ENCODE peak calls at places on chromosomes 16 and 17, in six cellular contexts. R is lower lobe of right lung, F is IMR-90, S is ovary, P is astrocyte, A is left lung. V is an unnamed sample.

GRCh38 chr17:82235056-82235774 is 6.4 kb downstream of the SLC16A3 start:
- DNase-seq in R (no peak), F (no peak), S (no peak), P (no peak), A (no peak), V (no peak)

GRCh38 chr16:30757316-30757715 is 4.5 kb downstream of the CFAP119 start:
- DNase-seq in R (no peak), F (no peak), S (no peak), P (no peak), A (no peak), V (no peak)

GRCh38 chr17:47630614-47631013 is 19.1 kb upstream of the KPNB1 start:
- DNase-seq in R (no peak), F (no peak), S (no peak), P (no peak), A (no peak), V (no peak)

GRCh38 chr16:89738072-89738377 is 16.7 kb downstream of the ZNF276 start:
- DNase-seq in R (no peak), F (no peak), S (no peak), P (no peak), A (no peak), V (no peak)

GRCh38 chr17:80482058-80482318 is 5.6 kb upstream of the NPTX1 start:
- DNase-seq in R (no peak), F (no peak), S (no peak), P (no peak), A (no peak), V (no peak)

GRCh38 chr17:66724581-66725341 is 110.2 kb upstream of the CACNG5 start:
- DNase-seq in R (no peak), F (peak; percentile 54), S (no peak), P (peak; percentile 53), A (no peak), V (no peak)

GRCh38 chr17:65627892-65628622 is 66.6 kb upstream of the AXIN2 start:
- DNase-seq in R (no peak), F (peak; percentile 92), S (peak; percentile 59), P (peak; percentile 71), A (no peak), V (peak; percentile 19)

GRCh38 chr17:82435103-82435502 is 15.4 kb downstream of the CYBC1 start:
- DNase-seq in R (no peak), F (peak; percentile 32), S (no peak), P (no peak), A (no peak), V (no peak)

GRCh38 chr17:13545941-13546340 is 55.8 kb downstream of the HS3ST3A1 start:
- DNase-seq in R (no peak), F (no peak), S (no peak), P (no peak), A (no peak), V (no peak)

GRCh38 chr16:16073884-16074781 is 124.7 kb downstream of the ABCC1 start:
- DNase-seq in R (peak; percentile 73), F (peak; percentile 90), S (no peak), P (peak; percentile 95), A (peak; percentile 48), V (no peak)

GRCh38 chr17:66826856-66827255 is 8.1 kb upstream of the CACNG5 start:
- DNase-seq in R (no peak), F (no peak), S (no peak), P (no peak), A (no peak), V (no peak)

GRCh38 chr16:23119570-23119969 is 29.7 kb downstream of the USP31 start:
- DNase-seq in R (no peak), F (peak; percentile 59), S (no peak), P (peak; percentile 35), A (no peak), V (peak; percentile 67)

GRCh38 chr16:15993541-15993940 is 44.1 kb downstream of the ABCC1 start:
- DNase-seq in R (no peak), F (no peak), S (no peak), P (peak; percentile 49), A (no peak), V (no peak)

GRCh38 chr16:2470603-2471015 is 488 bp upstream of the NTN3 start:
- DNase-seq in R (no peak), F (no peak), S (no peak), P (no peak), A (no peak), V (peak; percentile 39)

GRCh38 chr17:36683387-36683786 is 82.0 kb downstream of the MRM1 start:
- DNase-seq in R (no peak), F (no peak), S (no peak), P (no peak), A (no peak), V (no peak)

GRCh38 chr16:12507366-12507765 is 296.3 kb downstream of the CPPED1 start:
- DNase-seq in R (no peak), F (peak; percentile 41), S (no peak), P (no peak), A (no peak), V (peak; percentile 80)

GRCh38 chr17:19975601-19976000 is 2.0 kb downstream of the AKAP10 start:
- DNase-seq in R (no peak), F (no peak), S (no peak), P (no peak), A (no peak), V (no peak)

GRCh38 chr16:16150117-16150877 is 73.0 kb downstream of the ABCC6 start:
- DNase-seq in R (no peak), F (peak; percentile 76), S (peak; percentile 85), P (peak; percentile 52), A (no peak), V (no peak)

GRCh38 chr17:33438136-33438535 is 145.0 kb upstream of the ASIC2 start:
- DNase-seq in R (no peak), F (no peak), S (no peak), P (no peak), A (no peak), V (no peak)

GRCh38 chr17:7846765-7847661 is 7.9 kb upstream of the TMEM88 start:
- DNase-seq in R (peak; percentile 46), F (no peak), S (peak; percentile 50), P (no peak), A (peak; percentile 37), V (no peak)

GRCh38 chr16:86572041-86572521 is 5.5 kb downstream of the FOXC2 start:
- DNase-seq in R (no peak), F (no peak), S (no peak), P (no peak), A (no peak), V (no peak)

GRCh38 chr17:74228326-74228978 is 15.1 kb downstream of the TTYH2 start:
- DNase-seq in R (no peak), F (no peak), S (no peak), P (no peak), A (no peak), V (no peak)

GRCh38 chr16:80564394-80564793 is 23.6 kb downstream of the DYNLRB2 start:
- DNase-seq in R (no peak), F (no peak), S (no peak), P (no peak), A (no peak), V (no peak)

GRCh38 chr16:79122343-79122742 is 478.2 kb downstream of the MAF start:
- DNase-seq in R (no peak), F (no peak), S (no peak), P (no peak), A (no peak), V (no peak)

GRCh38 chr16:25235991-25236390 is 19.2 kb downstream of the AQP8 start:
- DNase-seq in R (no peak), F (peak; percentile 27), S (no peak), P (no peak), A (no peak), V (no peak)

DNA sequence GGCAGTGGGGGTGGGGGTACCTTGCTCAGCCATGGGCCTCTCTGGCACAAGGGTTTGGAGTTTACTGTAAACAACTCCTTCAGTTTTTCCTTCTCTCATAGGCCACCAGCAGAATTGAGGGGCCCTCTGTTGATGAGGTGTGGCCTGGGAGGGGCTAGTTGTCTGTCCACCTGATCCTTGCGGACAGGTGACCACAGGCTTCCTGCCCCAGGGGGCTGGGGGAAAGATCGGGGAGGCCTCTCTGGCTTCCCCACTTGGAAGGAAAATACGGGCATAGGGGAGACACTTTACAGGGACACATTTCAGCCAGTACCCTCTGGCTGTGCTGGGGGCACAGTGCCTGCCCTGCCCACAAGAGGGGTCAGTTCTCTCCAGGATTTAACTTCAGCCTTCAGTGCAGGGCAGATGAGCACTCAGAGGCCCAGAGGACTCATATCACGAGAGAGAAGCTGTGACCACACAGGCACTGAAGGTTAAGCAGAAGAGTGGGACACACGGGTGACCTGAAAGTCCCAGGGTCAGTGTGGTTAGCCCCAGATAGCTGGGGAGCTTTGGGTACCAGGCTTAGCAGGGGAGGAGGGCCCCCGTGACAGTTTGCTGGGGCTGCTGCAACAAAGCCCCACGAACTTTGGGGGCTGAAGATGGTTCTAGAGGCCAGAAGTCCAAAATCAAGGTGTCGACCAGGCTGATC is 245.9 kb downstream of the SEC14L1 start:
- DNase-seq in R (no peak), F (no peak), S (no peak), P (no peak), A (no peak), V (no peak)
- H3K27ac ChIP-seq in R (peak overlapping the region; percentile 77), F (peak overlapping the region; percentile 58), S (no peak overlapping the region), P (no peak overlapping the region), A (peak overlapping the region; percentile 64), V (no peak overlapping the region)

DNA sequence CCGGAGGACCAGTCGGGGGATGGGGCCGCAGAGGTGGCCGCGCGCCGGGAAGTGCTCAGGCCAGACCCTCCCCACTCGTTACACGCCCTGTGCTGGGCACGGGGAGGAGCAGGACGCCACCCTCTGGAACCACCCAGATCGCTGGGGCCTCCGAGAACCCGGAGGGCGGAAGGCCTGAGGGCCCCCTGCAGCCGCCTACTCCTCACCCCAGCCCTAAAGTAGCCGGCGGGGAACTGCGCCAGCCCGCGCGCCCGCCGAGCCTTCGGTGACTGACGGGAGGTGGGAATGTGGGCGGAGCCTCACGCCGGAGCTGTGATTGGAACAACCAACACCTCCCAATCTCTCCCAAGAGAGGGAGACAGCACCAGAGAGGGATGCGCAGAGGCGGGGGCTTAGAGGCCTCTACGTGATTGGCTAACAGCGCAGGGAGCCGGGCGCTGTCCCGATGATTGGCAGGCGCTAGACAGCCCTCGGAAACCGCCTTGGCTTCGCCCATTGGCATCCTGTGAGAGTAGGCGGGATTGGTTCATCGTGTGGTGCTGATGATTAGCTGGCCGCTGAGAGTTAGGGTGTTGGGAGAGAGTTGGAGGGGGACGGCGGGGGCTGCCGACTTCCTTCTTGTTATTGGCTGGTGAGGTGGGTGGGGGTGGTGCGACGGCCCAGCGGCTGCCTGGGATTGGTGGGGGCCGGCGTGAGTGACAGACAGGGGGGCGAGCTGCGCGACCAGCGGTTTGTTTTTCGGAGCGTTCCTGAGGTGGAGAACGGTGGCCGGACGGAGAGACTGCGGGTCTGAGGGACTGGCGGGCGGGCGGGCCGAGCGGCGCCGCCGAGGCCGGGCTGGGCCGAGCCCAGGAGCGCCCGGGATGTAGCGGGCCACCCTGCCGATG is at the start of gene MAP3K3:
- DNase-seq in R (peak; percentile 99), F (peak; percentile 100), S (peak; percentile 99), P (peak; percentile 100), A (peak; percentile 100), V (peak; percentile 100)
- TF ChIP-seq CTCF in R (peak; percentile 32), F (peak; percentile 27), S (peak; percentile 14), P (no peak), A (peak; percentile 18), V (peak; percentile 44)

GRCh38 chr17:9788582-9788981 is 2.8 kb downstream of the DHRS7C start:
- DNase-seq in R (no peak), F (no peak), S (no peak), P (no peak), A (no peak), V (no peak)
- H3K27ac ChIP-seq in R (no peak overlapping the region), F (no peak overlapping the region), S (no peak overlapping the region), P (no peak overlapping the region), A (no peak overlapping the region), V (no peak overlapping the region)

DNA sequence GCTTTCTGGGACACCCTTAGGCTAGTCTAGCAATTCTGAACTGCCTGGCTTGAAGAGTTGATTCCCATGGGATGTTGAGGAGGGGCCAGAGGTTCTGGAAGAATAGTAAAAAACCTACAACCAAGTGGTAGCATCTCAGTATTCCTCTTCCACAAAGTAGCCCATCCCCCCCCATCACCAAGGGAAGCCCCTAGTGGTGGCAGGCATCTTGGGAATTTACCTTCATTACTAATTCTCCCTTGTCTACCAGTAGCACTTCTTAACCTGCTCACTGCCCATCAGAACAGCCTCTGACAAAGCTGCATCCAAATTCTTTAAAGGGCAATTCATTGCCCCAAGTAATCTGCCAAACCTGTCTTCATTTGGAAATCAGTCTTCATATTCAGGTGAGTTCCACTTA is 12.8 kb upstream of the RAB11FIP4 start:
- DNase-seq in R (no peak), F (no peak), S (no peak), P (no peak), A (no peak), V (no peak)
- TF ChIP-seq CTCF in R (no peak), F (no peak), S (no peak), P (no peak), A (no peak), V (peak; percentile 9)